ENCODE peak calls at places on chromosomes 2 and 18, in nine cellular contexts. One of them, this sample, is unnamed.

GRCh38 chr18:46060359-46060841 is 11.7 kb downstream of the PSTPIP2 start:
- DNase-seq in HFFc6: no peak
- DNase-seq in nephron progenitor cell: no peak
- DNase-seq in cardiac fibroblast: no peak
- DNase-seq in CD8-positive, alpha-beta T cell: no peak
- DNase-seq in A549: no peak
- DNase-seq in HCT116: no peak
- DNase-seq in glutamatergic neuron: no peak
- DNase-seq in PC-3: no peak
- DNase-seq in this sample: no peak

GRCh38 chr2:66537001-66537400 is 102.1 kb downstream of the MEIS1 start:
- DNase-seq in HFFc6: no peak
- DNase-seq in nephron progenitor cell: no peak
- DNase-seq in cardiac fibroblast: no peak
- DNase-seq in CD8-positive, alpha-beta T cell: no peak
- DNase-seq in A549: no peak
- DNase-seq in HCT116: no peak
- DNase-seq in glutamatergic neuron: peak; percentile 25
- DNase-seq in PC-3: no peak
- DNase-seq in this sample: no peak

GRCh38 chr2:237667891-237668290 is 40.5 kb downstream of the LRRFIP1 start:
- DNase-seq in HFFc6: no peak
- DNase-seq in nephron progenitor cell: no peak
- DNase-seq in cardiac fibroblast: no peak
- DNase-seq in CD8-positive, alpha-beta T cell: no peak
- DNase-seq in A549: no peak
- DNase-seq in HCT116: no peak
- DNase-seq in glutamatergic neuron: no peak
- DNase-seq in PC-3: no peak
- DNase-seq in this sample: no peak

GRCh38 chr2:72953976-72954375 is 36.7 kb downstream of the EMX1 start:
- DNase-seq in HFFc6: no peak
- DNase-seq in nephron progenitor cell: no peak
- DNase-seq in cardiac fibroblast: no peak
- DNase-seq in CD8-positive, alpha-beta T cell: no peak
- DNase-seq in A549: no peak
- DNase-seq in HCT116: no peak
- DNase-seq in glutamatergic neuron: no peak
- DNase-seq in PC-3: no peak
- DNase-seq in this sample: no peak

GRCh38 chr2:240946046-240946445 is 39.9 kb downstream of the CROCC2 start:
- DNase-seq in HFFc6: no peak
- DNase-seq in nephron progenitor cell: no peak
- DNase-seq in cardiac fibroblast: no peak
- DNase-seq in CD8-positive, alpha-beta T cell: no peak
- DNase-seq in A549: no peak
- DNase-seq in HCT116: no peak
- DNase-seq in glutamatergic neuron: peak; percentile 45
- DNase-seq in PC-3: no peak
- DNase-seq in this sample: no peak

GRCh38 chr2:44929680-44930273 is 11.7 kb upstream of the SIX3 start:
- DNase-seq in HFFc6: no peak
- DNase-seq in nephron progenitor cell: no peak
- DNase-seq in cardiac fibroblast: no peak
- DNase-seq in CD8-positive, alpha-beta T cell: no peak
- DNase-seq in A549: no peak
- DNase-seq in HCT116: no peak
- DNase-seq in glutamatergic neuron: peak; percentile 47
- DNase-seq in PC-3: no peak
- DNase-seq in this sample: no peak

GRCh38 chr2:54952978-54953456 is 97.2 kb downstream of the RTN4 start:
- DNase-seq in HFFc6: peak; percentile 66
- DNase-seq in nephron progenitor cell: no peak
- DNase-seq in cardiac fibroblast: no peak
- DNase-seq in CD8-positive, alpha-beta T cell: no peak
- DNase-seq in A549: no peak
- DNase-seq in HCT116: no peak
- DNase-seq in glutamatergic neuron: no peak
- DNase-seq in PC-3: peak; percentile 91
- DNase-seq in this sample: no peak

GRCh38 chr2:106995560-106995959 is 109.6 kb upstream of the ST6GAL2 start:
- DNase-seq in HFFc6: peak; percentile 14
- DNase-seq in nephron progenitor cell: no peak
- DNase-seq in cardiac fibroblast: peak; percentile 46
- DNase-seq in CD8-positive, alpha-beta T cell: no peak
- DNase-seq in A549: no peak
- DNase-seq in HCT116: no peak
- DNase-seq in glutamatergic neuron: no peak
- DNase-seq in PC-3: peak; percentile 23
- DNase-seq in this sample: peak; percentile 31

GRCh38 chr2:24262571-24262970 is 87.7 kb downstream of the FAM228A start:
- DNase-seq in HFFc6: no peak
- DNase-seq in nephron progenitor cell: no peak
- DNase-seq in cardiac fibroblast: peak; percentile 45
- DNase-seq in CD8-positive, alpha-beta T cell: no peak
- DNase-seq in A549: no peak
- DNase-seq in HCT116: no peak
- DNase-seq in glutamatergic neuron: no peak
- DNase-seq in PC-3: no peak
- DNase-seq in this sample: peak; percentile 26

GRCh38 chr2:216691210-216691741 is 4.1 kb downstream of the IGFBP5 start:
- DNase-seq in HFFc6: peak; percentile 60
- DNase-seq in nephron progenitor cell: peak; percentile 59
- DNase-seq in cardiac fibroblast: peak; percentile 78
- DNase-seq in CD8-positive, alpha-beta T cell: no peak
- DNase-seq in A549: peak; percentile 27
- DNase-seq in HCT116: no peak
- DNase-seq in glutamatergic neuron: peak; percentile 67
- DNase-seq in PC-3: peak; percentile 47
- DNase-seq in this sample: no peak

GRCh38 chr18:30675905-30676620 is 366.5 kb downstream of the DSC3 start:
- DNase-seq in HFFc6: no peak
- DNase-seq in nephron progenitor cell: no peak
- DNase-seq in cardiac fibroblast: no peak
- DNase-seq in CD8-positive, alpha-beta T cell: no peak
- DNase-seq in A549: no peak
- DNase-seq in HCT116: no peak
- DNase-seq in glutamatergic neuron: no peak
- DNase-seq in PC-3: no peak
- DNase-seq in this sample: no peak

GRCh38 chr2:43059183-43059897 is 167.1 kb downstream of the ZFP36L2 start:
- DNase-seq in HFFc6: peak; percentile 95
- DNase-seq in nephron progenitor cell: no peak
- DNase-seq in cardiac fibroblast: peak; percentile 97
- DNase-seq in CD8-positive, alpha-beta T cell: peak; percentile 8
- DNase-seq in A549: no peak
- DNase-seq in HCT116: no peak
- DNase-seq in glutamatergic neuron: no peak
- DNase-seq in PC-3: peak; percentile 72
- DNase-seq in this sample: peak; percentile 83

GRCh38 chr2:84781942-84782716 is 98.8 kb downstream of the TRABD2A start:
- DNase-seq in HFFc6: no peak
- DNase-seq in nephron progenitor cell: no peak
- DNase-seq in cardiac fibroblast: no peak
- DNase-seq in CD8-positive, alpha-beta T cell: peak; percentile 4
- DNase-seq in A549: no peak
- DNase-seq in HCT116: peak; percentile 8
- DNase-seq in glutamatergic neuron: no peak
- DNase-seq in PC-3: peak; percentile 66
- DNase-seq in this sample: no peak

GRCh38 chr18:50154420-50154819 is 40.5 kb downstream of the MYO5B start:
- DNase-seq in HFFc6: no peak
- DNase-seq in nephron progenitor cell: no peak
- DNase-seq in cardiac fibroblast: no peak
- DNase-seq in CD8-positive, alpha-beta T cell: no peak
- DNase-seq in A549: no peak
- DNase-seq in HCT116: no peak
- DNase-seq in glutamatergic neuron: no peak
- DNase-seq in PC-3: no peak
- DNase-seq in this sample: no peak

GRCh38 chr2:189137519-189137918 is 42.0 kb downstream of the COL5A2 start:
- DNase-seq in HFFc6: no peak
- DNase-seq in nephron progenitor cell: peak; percentile 20
- DNase-seq in cardiac fibroblast: no peak
- DNase-seq in CD8-positive, alpha-beta T cell: no peak
- DNase-seq in A549: no peak
- DNase-seq in HCT116: no peak
- DNase-seq in glutamatergic neuron: peak; percentile 31
- DNase-seq in PC-3: no peak
- DNase-seq in this sample: no peak

GRCh38 chr2:181456660-181457120 is 496 bp upstream of the ITGA4 start:
- DNase-seq in HFFc6: no peak
- DNase-seq in nephron progenitor cell: peak; percentile 36
- DNase-seq in cardiac fibroblast: peak; percentile 23
- DNase-seq in CD8-positive, alpha-beta T cell: peak; percentile 50
- DNase-seq in A549: no peak
- DNase-seq in HCT116: no peak
- DNase-seq in glutamatergic neuron: peak; percentile 22
- DNase-seq in PC-3: no peak
- DNase-seq in this sample: no peak

GRCh38 chr2:174248998-174249592 is 763 bp upstream of the OLA1 start:
- DNase-seq in HFFc6: no peak
- DNase-seq in nephron progenitor cell: no peak
- DNase-seq in cardiac fibroblast: no peak
- DNase-seq in CD8-positive, alpha-beta T cell: no peak
- DNase-seq in A549: no peak
- DNase-seq in HCT116: no peak
- DNase-seq in glutamatergic neuron: no peak
- DNase-seq in PC-3: no peak
- DNase-seq in this sample: no peak
- TF ChIP-seq CTCF in HFFc6: no peak
- TF ChIP-seq CTCF in nephron progenitor cell: no peak
- TF ChIP-seq CTCF in cardiac fibroblast: no peak
- TF ChIP-seq CTCF in CD8-positive, alpha-beta T cell: no peak
- TF ChIP-seq CTCF in A549: no peak
- TF ChIP-seq CTCF in HCT116: no peak
- TF ChIP-seq CTCF in glutamatergic neuron: no peak
- TF ChIP-seq CTCF in PC-3: no peak
- TF ChIP-seq CTCF in this sample: no peak

GRCh38 chr2:48165066-48165753 is 258.9 kb upstream of the FBXO11 start:
- DNase-seq in HFFc6: no peak
- DNase-seq in nephron progenitor cell: no peak
- DNase-seq in cardiac fibroblast: peak; percentile 46
- DNase-seq in CD8-positive, alpha-beta T cell: no peak
- DNase-seq in A549: no peak
- DNase-seq in HCT116: no peak
- DNase-seq in glutamatergic neuron: no peak
- DNase-seq in PC-3: no peak
- DNase-seq in this sample: no peak

GRCh38 chr2:48161632-48162031 is 255.3 kb upstream of the FBXO11 start:
- DNase-seq in HFFc6: no peak
- DNase-seq in nephron progenitor cell: no peak
- DNase-seq in cardiac fibroblast: no peak
- DNase-seq in CD8-positive, alpha-beta T cell: no peak
- DNase-seq in A549: no peak
- DNase-seq in HCT116: no peak
- DNase-seq in glutamatergic neuron: no peak
- DNase-seq in PC-3: no peak
- DNase-seq in this sample: no peak

GRCh38 chr2:48157150-48157549 is 250.9 kb upstream of the FBXO11 start:
- DNase-seq in HFFc6: no peak
- DNase-seq in nephron progenitor cell: no peak
- DNase-seq in cardiac fibroblast: no peak
- DNase-seq in CD8-positive, alpha-beta T cell: no peak
- DNase-seq in A549: no peak
- DNase-seq in HCT116: no peak
- DNase-seq in glutamatergic neuron: no peak
- DNase-seq in PC-3: no peak
- DNase-seq in this sample: no peak

DNA sequence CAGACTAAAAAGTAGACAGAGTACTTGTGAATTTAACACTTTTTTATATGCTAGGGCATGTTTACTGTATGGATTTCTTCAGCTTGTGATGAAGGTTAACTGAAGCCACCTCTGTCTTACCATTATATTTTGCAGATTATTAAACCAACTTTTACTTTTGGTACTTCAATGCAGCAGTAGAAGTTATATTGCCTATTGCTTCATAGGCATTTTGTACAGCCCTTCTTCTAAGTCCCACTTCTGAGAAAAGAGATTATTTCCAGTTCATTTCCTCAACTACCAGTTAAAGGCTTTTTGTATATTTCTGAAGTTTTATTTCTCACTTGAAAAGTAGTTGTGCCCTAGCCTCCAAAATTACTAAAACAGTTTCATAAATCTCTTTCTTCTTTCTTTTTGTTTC is 256.4 kb upstream of the FBXO11 start:
- DNase-seq in HFFc6: no peak
- DNase-seq in nephron progenitor cell: no peak
- DNase-seq in cardiac fibroblast: no peak
- DNase-seq in CD8-positive, alpha-beta T cell: no peak
- DNase-seq in A549: no peak
- DNase-seq in HCT116: no peak
- DNase-seq in glutamatergic neuron: no peak
- DNase-seq in PC-3: no peak
- DNase-seq in this sample: no peak
- TF ChIP-seq CTCF in HFFc6: no peak
- TF ChIP-seq CTCF in nephron progenitor cell: no peak
- TF ChIP-seq CTCF in cardiac fibroblast: no peak
- TF ChIP-seq CTCF in CD8-positive, alpha-beta T cell: no peak
- TF ChIP-seq CTCF in A549: no peak
- TF ChIP-seq CTCF in HCT116: no peak
- TF ChIP-seq CTCF in glutamatergic neuron: no peak
- TF ChIP-seq CTCF in PC-3: no peak
- TF ChIP-seq CTCF in this sample: no peak

DNA sequence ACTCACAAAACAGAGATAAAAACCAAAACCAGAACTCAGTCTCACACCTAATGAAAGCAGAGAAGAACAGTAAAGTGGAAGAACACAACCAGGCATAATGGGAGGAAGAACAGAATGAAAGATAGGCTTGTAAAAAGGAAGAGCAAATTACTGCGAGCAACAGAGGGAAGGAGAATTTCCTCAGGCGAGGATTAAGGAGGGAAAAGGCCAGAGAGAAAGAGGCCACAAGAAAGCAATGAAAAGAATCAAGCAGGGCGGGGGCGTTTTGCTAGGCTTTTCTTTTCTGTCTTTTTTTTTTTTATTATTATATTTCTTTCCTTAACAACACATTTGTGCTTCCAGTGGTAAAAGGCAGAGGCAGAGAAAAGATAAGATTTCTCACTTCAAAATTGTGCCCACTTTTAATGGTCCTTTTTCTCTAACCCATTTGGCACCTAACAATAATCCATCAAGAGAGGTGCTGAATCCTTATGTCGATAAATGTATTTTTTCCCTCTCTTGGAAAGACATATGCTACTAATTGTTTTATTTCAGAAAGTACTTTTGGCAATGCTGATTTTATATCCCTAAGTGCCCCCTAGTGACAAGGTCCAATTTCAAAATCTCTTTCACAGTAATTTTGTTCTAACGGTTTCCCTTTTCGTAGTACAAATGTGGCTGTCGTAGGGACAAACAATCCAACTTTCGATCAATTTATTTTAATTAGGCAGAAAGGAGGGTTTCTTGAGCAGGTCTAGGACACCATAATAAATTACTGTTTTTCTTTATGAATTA is 138.7 kb upstream of the AQP4 start:
- DNase-seq in HFFc6: no peak
- DNase-seq in nephron progenitor cell: no peak
- DNase-seq in cardiac fibroblast: peak; percentile 21
- DNase-seq in CD8-positive, alpha-beta T cell: no peak
- DNase-seq in A549: no peak
- DNase-seq in HCT116: peak; percentile 2
- DNase-seq in glutamatergic neuron: no peak
- DNase-seq in PC-3: peak; percentile 43
- DNase-seq in this sample: no peak
- TF ChIP-seq CTCF in HFFc6: peak; percentile 59
- TF ChIP-seq CTCF in nephron progenitor cell: no peak
- TF ChIP-seq CTCF in cardiac fibroblast: peak; percentile 33
- TF ChIP-seq CTCF in CD8-positive, alpha-beta T cell: no peak
- TF ChIP-seq CTCF in A549: peak; percentile 55
- TF ChIP-seq CTCF in HCT116: peak; percentile 38
- TF ChIP-seq CTCF in glutamatergic neuron: peak; percentile 17
- TF ChIP-seq CTCF in PC-3: peak; percentile 62
- TF ChIP-seq CTCF in this sample: no peak

GRCh38 chr2:105769504-105769903 is 24.8 kb downstream of the NCK2 start:
- DNase-seq in HFFc6: no peak
- DNase-seq in nephron progenitor cell: peak; percentile 26
- DNase-seq in cardiac fibroblast: no peak
- DNase-seq in CD8-positive, alpha-beta T cell: no peak
- DNase-seq in A549: no peak
- DNase-seq in HCT116: no peak
- DNase-seq in glutamatergic neuron: peak; percentile 58
- DNase-seq in PC-3: no peak
- DNase-seq in this sample: no peak
- TF ChIP-seq CTCF in HFFc6: peak; percentile 22
- TF ChIP-seq CTCF in nephron progenitor cell: peak; percentile 36
- TF ChIP-seq CTCF in cardiac fibroblast: peak; percentile 46
- TF ChIP-seq CTCF in CD8-positive, alpha-beta T cell: no peak
- TF ChIP-seq CTCF in A549: no peak
- TF ChIP-seq CTCF in HCT116: peak; percentile 25
- TF ChIP-seq CTCF in glutamatergic neuron: peak; percentile 51
- TF ChIP-seq CTCF in PC-3: peak; percentile 32
- TF ChIP-seq CTCF in this sample: no peak